ENCODE peak calls at places on chromosome 6, in seven cellular contexts. G, Y, K, Q, P, J and V are unnamed samples.

GRCh38 chr6:139699335-139699734 is 324.9 kb upstream of the CITED2 start:
- DNase-seq in G (no peak), Y (no peak), K (no peak), Q (no peak), P (peak), J (no peak), V (no peak)

GRCh38 chr6:27144740-27145079 is 102.8 kb upstream of the PRSS16 start:
- DNase-seq in G (no peak), Y (no peak), K (no peak), Q (no peak), P (no peak), J (no peak), V (no peak)

GRCh38 chr6:167130712-167131684 is 8.1 kb downstream of the CCR6 start:
- DNase-seq in G (no peak), Y (no peak), K (no peak), Q (no peak), P (no peak), J (no peak), V (no peak)

GRCh38 chr6:153941768-153942167 is 97.3 kb upstream of the OPRM1 start:
- DNase-seq in G (no peak), Y (no peak), K (no peak), Q (no peak), P (no peak), J (no peak), V (no peak)

GRCh38 chr6:42970859-42971612 is 7.9 kb downstream of the PEX6 start:
- DNase-seq in G (no peak), Y (no peak), K (no peak), Q (no peak), P (peak), J (no peak), V (no peak)

GRCh38 chr6:20203561-20204528 is 8.4 kb downstream of the MBOAT1 start:
- DNase-seq in G (no peak), Y (no peak), K (no peak), Q (no peak), P (no peak), J (no peak), V (no peak)

GRCh38 chr6:134373282-134373922 is 55.5 kb upstream of the SGK1 start:
- DNase-seq in G (no peak), Y (no peak), K (no peak), Q (peak), P (peak), J (peak), V (no peak)

GRCh38 chr6:55636406-55637102 is 57.6 kb upstream of the HMGCLL1 start:
- DNase-seq in G (no peak), Y (no peak), K (no peak), Q (peak), P (peak), J (no peak), V (no peak)

GRCh38 chr6:12882761-12883290 is 166.3 kb downstream of the PHACTR1 start:
- DNase-seq in G (no peak), Y (no peak), K (no peak), Q (no peak), P (no peak), J (no peak), V (no peak)

GRCh38 chr6:167221408-167222201 is 63.8 kb upstream of the GPR31 start:
- DNase-seq in G (no peak), Y (no peak), K (no peak), Q (no peak), P (no peak), J (no peak), V (peak)

GRCh38 chr6:119349041-119349340 is 570 bp downstream of the MAN1A1 start:
- DNase-seq in G (peak), Y (no peak), K (no peak), Q (no peak), P (no peak), J (no peak), V (peak)

GRCh38 chr6:88848870-88849269 is 114.5 kb downstream of the RNGTT start:
- DNase-seq in G (no peak), Y (no peak), K (no peak), Q (no peak), P (no peak), J (no peak), V (no peak)

GRCh38 chr6:95133578-95133977 is 443.8 kb upstream of the MANEA start:
- DNase-seq in G (no peak), Y (no peak), K (no peak), Q (no peak), P (no peak), J (no peak), V (no peak)

GRCh38 chr6:160391419-160392116 is 43.4 kb downstream of the SLC22A3 start:
- DNase-seq in G (no peak), Y (no peak), K (no peak), Q (no peak), P (peak), J (no peak), V (no peak)

GRCh38 chr6:163741743-163742363 is 327.3 kb downstream of the QKI start:
- DNase-seq in G (no peak), Y (no peak), K (no peak), Q (no peak), P (no peak), J (no peak), V (no peak)

GRCh38 chr6:154830771-154831170 is 97.6 kb downstream of the SCAF8 start:
- DNase-seq in G (no peak), Y (no peak), K (no peak), Q (no peak), P (no peak), J (no peak), V (no peak)

GRCh38 chr6:169720207-169720855 is 4.0 kb downstream of the PHF10 start:
- DNase-seq in G (no peak), Y (no peak), K (no peak), Q (no peak), P (no peak), J (no peak), V (no peak)

GRCh38 chr6:169723991-169724553 is at the start of gene PHF10:
- DNase-seq in G (peak), Y (peak), K (peak), Q (no peak), P (no peak), J (no peak), V (peak)

GRCh38 chr6:169724554-169725269 is 412 bp upstream of the PHF10 start:
- DNase-seq in G (peak), Y (peak), K (peak), Q (no peak), P (no peak), J (no peak), V (peak)

GRCh38 chr6:169723200-169723909 is 945 bp downstream of the PHF10 start:
- DNase-seq in G (peak), Y (peak), K (peak), Q (peak), P (peak), J (peak), V (peak)

DNA sequence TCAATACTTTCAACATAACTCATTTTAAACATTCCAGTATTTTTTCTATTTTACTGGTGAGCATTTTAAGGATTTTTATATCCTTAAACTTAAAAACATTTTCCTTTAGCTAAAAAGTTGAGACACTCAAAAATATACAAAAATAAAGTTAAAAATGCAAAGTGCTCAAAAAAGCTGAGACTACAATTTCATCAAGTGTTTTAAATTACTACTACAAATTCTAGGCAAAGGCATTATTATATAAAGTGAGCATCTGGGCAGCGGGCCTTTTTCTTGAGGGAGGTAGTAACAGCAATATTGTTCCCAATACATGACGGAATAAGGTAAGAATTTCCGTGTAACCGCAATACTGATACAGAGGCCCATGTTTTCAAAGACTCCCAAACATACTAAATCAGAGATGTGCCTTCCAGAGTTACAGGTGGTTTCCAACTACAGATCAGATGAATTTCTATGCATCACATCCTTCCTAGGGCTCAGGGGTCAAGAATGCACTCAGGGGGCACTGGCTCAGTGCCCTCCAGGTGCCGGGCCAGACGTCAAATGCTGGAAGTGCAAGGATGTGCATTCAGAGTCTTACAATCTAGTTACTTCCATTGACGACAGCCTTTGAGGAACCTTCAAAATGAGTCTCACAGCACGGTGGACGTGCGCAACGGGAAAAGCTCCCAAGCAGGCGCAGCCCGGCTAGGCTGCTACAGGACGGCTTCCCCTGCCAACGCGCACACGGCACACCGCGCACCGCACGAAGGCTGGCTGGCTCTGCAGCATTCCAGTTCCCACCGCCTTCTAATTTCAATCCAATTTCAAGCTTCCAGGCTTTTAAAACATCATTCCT is 1.7 kb downstream of the PHF10 start:
- DNase-seq in G (peak), Y (peak), K (peak), Q (peak), P (peak), J (no peak), V (no peak)
- H3K27ac ChIP-seq in G (peak), Y (peak), K (peak), Q (peak), P (peak), J (peak), V (peak)

GRCh38 chr6:123393333-123393732 is 243.4 kb downstream of the TRDN start:
- DNase-seq in G (no peak), Y (no peak), K (no peak), Q (no peak), P (no peak), J (no peak), V (no peak)
- TF ChIP-seq CTCF in G (peak), Y (peak), K (no peak), Q (peak), P (peak), J (peak), V (no peak)

DNA sequence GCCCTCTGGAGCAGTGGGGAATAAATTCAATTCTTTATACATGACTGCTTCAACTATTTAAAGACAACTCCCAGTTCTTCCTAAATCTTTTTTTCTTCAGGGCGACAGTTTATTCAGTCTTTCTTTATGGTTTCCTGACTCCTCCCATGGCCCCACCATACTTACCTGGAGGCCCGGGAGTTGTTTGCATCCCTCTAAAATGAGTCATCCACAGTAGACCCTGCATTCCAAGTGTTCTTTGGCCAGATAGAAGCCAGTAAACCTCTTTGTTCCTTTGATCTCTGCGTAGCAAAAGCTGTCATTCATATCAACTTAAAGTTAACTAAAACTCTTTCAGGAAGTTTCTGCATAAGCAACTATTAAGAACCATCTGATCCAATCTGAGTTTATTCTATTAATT is 73.5 kb downstream of the LCA5 start:
- DNase-seq in G (no peak), Y (no peak), K (no peak), Q (no peak), P (no peak), J (no peak), V (no peak)
- H3K27ac ChIP-seq in G (no peak), Y (no peak), K (no peak), Q (no peak), P (no peak), J (no peak), V (no peak)

GRCh38 chr6:148322704-148323103 is 19.9 kb upstream of the SASH1 start:
- DNase-seq in G (no peak), Y (no peak), K (no peak), Q (no peak), P (no peak), J (no peak), V (no peak)

GRCh38 chr6:148323344-148323743 is 19.3 kb upstream of the SASH1 start:
- DNase-seq in G (no peak), Y (no peak), K (no peak), Q (no peak), P (no peak), J (no peak), V (no peak)

GRCh38 chr6:148325316-148326068 is 17.1 kb upstream of the SASH1 start:
- DNase-seq in G (no peak), Y (no peak), K (no peak), Q (no peak), P (no peak), J (no peak), V (no peak)

GRCh38 chr6:148328876-148329567 is 13.6 kb upstream of the SASH1 start:
- DNase-seq in G (no peak), Y (no peak), K (no peak), Q (no peak), P (peak), J (no peak), V (no peak)

DNA sequence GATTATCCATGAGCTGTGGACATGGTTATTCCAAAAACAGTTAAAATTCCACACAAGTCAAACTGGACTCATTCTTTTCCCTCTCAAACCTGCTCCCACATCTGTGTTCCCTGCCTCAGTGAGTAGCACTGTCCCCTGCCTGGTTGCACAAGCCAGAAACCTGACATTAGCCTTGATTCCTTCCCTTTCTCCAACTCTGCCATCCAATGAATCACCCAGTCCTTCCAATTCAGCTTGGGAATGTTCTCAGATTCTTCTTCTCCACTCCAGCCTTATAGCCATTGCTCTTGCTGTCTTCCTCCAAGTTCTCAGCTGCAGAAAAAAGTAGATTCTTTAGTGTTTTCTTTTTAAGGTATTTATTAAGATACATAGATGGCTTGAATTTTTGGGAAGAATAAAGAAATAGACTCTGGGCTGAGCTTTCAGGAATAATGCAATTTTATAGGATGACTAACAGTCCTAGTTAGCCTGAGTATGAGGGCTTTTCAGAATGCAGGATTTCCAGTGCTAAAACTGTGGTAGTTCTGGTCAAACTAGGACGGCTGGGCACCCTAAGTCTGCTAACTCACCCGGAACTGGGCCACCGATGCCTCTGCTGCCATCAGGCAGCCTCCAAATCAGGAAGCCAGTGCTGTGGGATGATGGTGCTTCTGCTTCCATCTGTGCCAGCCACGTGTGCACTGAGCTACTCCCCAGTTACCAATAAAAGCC is 18.2 kb upstream of the SASH1 start:
- DNase-seq in G (no peak), Y (no peak), K (no peak), Q (no peak), P (peak), J (no peak), V (no peak)
- TF ChIP-seq CTCF in G (no peak), Y (no peak), K (no peak), Q (no peak), P (no peak), J (no peak), V (no peak)

DNA sequence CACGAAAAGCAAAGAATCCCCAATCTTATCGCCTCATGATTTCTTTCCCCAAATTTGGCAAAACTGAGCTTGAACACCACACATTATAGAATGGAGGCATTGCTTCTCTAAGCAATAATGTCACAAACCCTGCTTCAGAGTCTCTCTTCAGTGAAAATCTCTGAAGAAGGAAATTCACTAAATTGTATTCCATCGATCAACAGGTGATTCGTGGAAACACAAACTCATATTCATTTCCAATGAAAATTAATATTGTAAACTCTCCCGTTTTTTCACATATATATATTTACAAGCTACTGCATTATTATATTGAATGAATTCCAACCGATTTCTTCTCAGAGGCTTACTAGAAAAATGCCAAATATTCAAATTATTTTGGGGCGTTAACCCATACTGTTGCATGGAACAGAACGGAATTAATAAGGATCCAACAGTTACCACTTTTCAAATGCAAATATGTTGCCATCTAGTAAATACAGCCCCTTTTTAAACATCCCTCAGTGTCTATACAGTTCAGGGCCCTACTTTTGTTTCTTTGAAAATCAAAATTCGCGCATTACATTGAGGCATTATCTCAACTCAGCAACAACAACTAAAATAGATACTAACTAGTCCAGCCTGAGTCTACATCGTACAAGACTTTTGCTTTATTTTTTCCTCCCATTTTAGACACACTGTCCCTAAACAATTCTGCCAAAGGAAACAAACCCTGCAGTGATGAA is 1.3 kb downstream of the KIF13A start:
- DNase-seq in G (no peak), Y (no peak), K (no peak), Q (no peak), P (no peak), J (no peak), V (no peak)
- H3K27ac ChIP-seq in G (peak), Y (peak), K (peak), Q (no peak), P (peak), J (peak), V (peak)

GRCh38 chr6:114783083-114783482 is 440.3 kb upstream of the HS3ST5 start:
- DNase-seq in G (no peak), Y (no peak), K (no peak), Q (no peak), P (peak), J (no peak), V (no peak)
- TF ChIP-seq CTCF in G (no peak), Y (no peak), K (no peak), Q (no peak), P (no peak), J (no peak), V (no peak)

GRCh38 chr6:106547053-106547414 is 82.3 kb downstream of the RTN4IP1 start:
- DNase-seq in G (no peak), Y (no peak), K (no peak), Q (no peak), P (peak), J (no peak), V (no peak)

GRCh38 chr6:106547556-106547955 is 81.7 kb downstream of the RTN4IP1 start:
- DNase-seq in G (no peak), Y (no peak), K (no peak), Q (no peak), P (no peak), J (no peak), V (no peak)

GRCh38 chr6:106549521-106549920 is 79.8 kb downstream of the RTN4IP1 start:
- DNase-seq in G (no peak), Y (no peak), K (no peak), Q (no peak), P (no peak), J (no peak), V (no peak)

GRCh38 chr6:106547961-106548453 is 81.3 kb downstream of the RTN4IP1 start:
- DNase-seq in G (no peak), Y (no peak), K (peak), Q (peak), P (peak), J (no peak), V (no peak)

GRCh38 chr6:106546322-106547052 is 82.8 kb downstream of the RTN4IP1 start:
- DNase-seq in G (no peak), Y (no peak), K (no peak), Q (peak), P (peak), J (no peak), V (no peak)
- H3K27ac ChIP-seq in G (peak), Y (no peak), K (peak), Q (peak), P (peak), J (peak), V (peak)